ENCODE peak calls at places on chromosomes 1 and 21, in four cellular contexts. One of them, this sample, is unnamed.

GRCh38 chr1:172778461-172779455 is 119.9 kb downstream of the FASLG start:
- DNase-seq in K562: no peak
- DNase-seq in HepG2: no peak
- DNase-seq in HCT116: no peak
- DNase-seq in this sample: no peak

GRCh38 chr1:4626061-4626460 is 28.3 kb upstream of the AJAP1 start:
- DNase-seq in K562: no peak
- DNase-seq in HCT116: no peak
- DNase-seq in HepG2: no peak
- DNase-seq in this sample: no peak

GRCh38 chr1:72227667-72228066 is 54.7 kb downstream of the NEGR1 start:
- DNase-seq in K562: no peak
- DNase-seq in HepG2: no peak
- DNase-seq in HCT116: no peak
- DNase-seq in this sample: no peak

GRCh38 chr1:21022279-21023040 is 154.2 kb downstream of the EIF4G3 start:
- DNase-seq in K562: peak
- DNase-seq in HepG2: peak
- DNase-seq in HCT116: peak
- DNase-seq in this sample: peak

GRCh38 chr21:45940621-45941337 is 40.8 kb upstream of the COL6A1 start:
- DNase-seq in K562: no peak
- DNase-seq in HepG2: no peak
- DNase-seq in HCT116: no peak
- DNase-seq in this sample: no peak

GRCh38 chr1:163410073-163410522 is 88.3 kb downstream of the NUF2 start:
- DNase-seq in K562: peak
- DNase-seq in HCT116: peak
- DNase-seq in HepG2: peak
- DNase-seq in this sample: peak

GRCh38 chr1:26747048-26747447 is 40.7 kb upstream of the PIGV start:
- DNase-seq in HepG2: no peak
- DNase-seq in K562: no peak
- DNase-seq in HCT116: no peak
- DNase-seq in this sample: no peak

GRCh38 chr1:2163205-2163604 is 31.4 kb downstream of the FAAP20 start:
- DNase-seq in HepG2: no peak
- DNase-seq in HCT116: no peak
- DNase-seq in K562: no peak
- DNase-seq in this sample: no peak

GRCh38 chr1:108750476-108751191 is 4.2 kb downstream of the STXBP3 start:
- DNase-seq in HCT116: no peak
- DNase-seq in K562: no peak
- DNase-seq in HepG2: no peak
- DNase-seq in this sample: no peak

GRCh38 chr1:244761279-244761678 is 74.2 kb upstream of the COX20 start:
- DNase-seq in HepG2: no peak
- DNase-seq in K562: peak
- DNase-seq in HCT116: no peak
- DNase-seq in this sample: no peak

GRCh38 chr1:186681136-186681535 is 913 bp upstream of the PTGS2 start:
- DNase-seq in HCT116: no peak
- DNase-seq in K562: no peak
- DNase-seq in HepG2: no peak
- DNase-seq in this sample: no peak

GRCh38 chr1:13836136-13836535 is 136.1 kb downstream of the PRDM2 start:
- DNase-seq in K562: no peak
- DNase-seq in HCT116: no peak
- DNase-seq in HepG2: no peak
- DNase-seq in this sample: no peak

GRCh38 chr1:172885976-172886375 is 164.8 kb downstream of the TNFSF18 start:
- DNase-seq in HepG2: no peak
- DNase-seq in K562: no peak
- DNase-seq in HCT116: peak
- DNase-seq in this sample: no peak

GRCh38 chr1:61851849-61852692 is 109.8 kb downstream of the PATJ start:
- DNase-seq in K562: peak
- DNase-seq in HCT116: peak
- DNase-seq in HepG2: peak
- DNase-seq in this sample: no peak

GRCh38 chr1:240998024-240998423 is 359.0 kb downstream of the RGS7 start:
- DNase-seq in K562: no peak
- DNase-seq in HCT116: no peak
- DNase-seq in HepG2: no peak
- DNase-seq in this sample: no peak

GRCh38 chr1:109787211-109787844 is 23.6 kb upstream of the EPS8L3 start:
- DNase-seq in HCT116: peak
- DNase-seq in HepG2: no peak
- DNase-seq in K562: no peak
- DNase-seq in this sample: no peak

GRCh38 chr1:99957818-99958217 is 12.0 kb upstream of the SLC35A3 start:
- DNase-seq in HepG2: no peak
- DNase-seq in K562: no peak
- DNase-seq in HCT116: no peak
- DNase-seq in this sample: no peak

GRCh38 chr1:229286099-229286766 is 15.3 kb downstream of the RAB4A start:
- DNase-seq in K562: no peak
- DNase-seq in HCT116: no peak
- DNase-seq in HepG2: no peak
- DNase-seq in this sample: no peak

GRCh38 chr21:22120616-22121266 is 1122.5 kb downstream of the NCAM2 start:
- DNase-seq in HepG2: no peak
- DNase-seq in HCT116: no peak
- DNase-seq in K562: peak
- DNase-seq in this sample: no peak

GRCh38 chr1:27098447-27099153 is 56.3 kb downstream of the SLC9A1 start:
- DNase-seq in HCT116: no peak
- DNase-seq in HepG2: peak
- DNase-seq in K562: no peak
- DNase-seq in this sample: no peak

GRCh38 chr1:116337398-116337797 is 35.6 kb upstream of the ATP1A1 start:
- DNase-seq in HepG2: no peak
- DNase-seq in K562: no peak
- DNase-seq in HCT116: no peak
- DNase-seq in this sample: no peak

GRCh38 chr1:2816786-2817185 is 15.3 kb upstream of the TTC34 start:
- DNase-seq in K562: no peak
- DNase-seq in HCT116: no peak
- DNase-seq in HepG2: no peak
- DNase-seq in this sample: no peak

GRCh38 chr1:1422465-1423244 is 1.6 kb upstream of the ANKRD65 start:
- DNase-seq in HCT116: no peak
- DNase-seq in HepG2: no peak
- DNase-seq in K562: peak
- DNase-seq in this sample: no peak

GRCh38 chr1:210259496-210259895 is 26.9 kb downstream of the SERTAD4 start:
- DNase-seq in HepG2: no peak
- DNase-seq in K562: no peak
- DNase-seq in HCT116: no peak
- DNase-seq in this sample: no peak
- TF ChIP-seq TCF7L2 in HepG2: no peak
- TF ChIP-seq TCF7L2 in K562: no peak
- TF ChIP-seq TCF7L2 in HCT116: no peak
- TF ChIP-seq TCF7L2 in this sample: no peak

DNA sequence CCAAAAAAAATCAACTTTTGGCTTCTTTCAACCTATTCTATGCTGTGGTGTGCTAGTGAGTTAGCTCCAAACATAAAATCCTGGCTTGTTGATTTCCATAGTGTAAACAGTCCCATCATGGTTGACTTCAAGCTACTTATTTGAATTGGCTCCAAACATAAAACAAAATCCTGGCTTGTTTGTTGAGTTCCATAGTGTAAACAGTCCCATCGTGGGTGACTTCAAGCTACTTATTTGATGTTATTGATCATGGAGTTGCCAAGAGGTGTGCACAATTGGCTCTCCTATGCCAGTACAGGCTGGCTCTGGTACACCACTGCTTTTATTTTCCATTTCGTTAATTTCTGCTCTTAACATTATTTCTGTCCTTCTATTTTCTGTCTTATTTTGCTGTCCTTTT is 1.8 kb upstream of the COA6 start:
- DNase-seq in HCT116: no peak
- DNase-seq in HepG2: no peak
- DNase-seq in K562: no peak
- DNase-seq in this sample: no peak
- TF ChIP-seq POLR2AphosphoS5 in HCT116: no peak
- TF ChIP-seq POLR2AphosphoS5 in HepG2: no peak
- TF ChIP-seq POLR2AphosphoS5 in K562: no peak
- TF ChIP-seq POLR2AphosphoS5 in this sample: no peak

GRCh38 chr1:28642847-28643635 is at the start of gene TAF12:
- DNase-seq in HepG2: peak
- DNase-seq in K562: peak
- DNase-seq in HCT116: peak
- DNase-seq in this sample: peak

GRCh38 chr1:28646040-28646439 is 2.4 kb upstream of the RNU11 start:
- DNase-seq in HepG2: peak
- DNase-seq in HCT116: no peak
- DNase-seq in K562: peak
- DNase-seq in this sample: no peak

GRCh38 chr1:28642056-28642846 is 616 bp downstream of the TAF12 start:
- DNase-seq in HepG2: no peak
- DNase-seq in HCT116: no peak
- DNase-seq in K562: peak
- DNase-seq in this sample: no peak

DNA sequence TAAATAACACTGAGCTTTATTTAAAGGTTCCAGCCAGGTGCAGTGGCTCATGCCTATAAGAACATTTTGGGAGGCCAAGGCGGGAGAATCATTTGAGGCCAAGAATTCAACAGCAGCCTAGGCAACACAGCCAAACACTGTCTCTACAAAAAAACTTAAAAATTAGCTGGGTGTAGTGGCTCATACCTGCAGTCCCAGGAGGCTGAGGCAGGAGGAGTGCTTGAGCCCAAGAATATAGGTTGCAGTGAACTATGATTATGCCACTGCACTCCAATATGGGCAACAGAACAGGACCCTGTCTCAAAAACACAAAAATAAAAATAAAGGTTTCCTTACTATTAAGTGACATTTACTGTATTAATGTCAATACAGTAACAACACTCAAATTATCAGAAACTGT is 2.1 kb downstream of the TAF12 start:
- DNase-seq in HCT116: peak
- DNase-seq in K562: peak
- DNase-seq in HepG2: peak
- DNase-seq in this sample: no peak
- TF ChIP-seq CTCF in HCT116: no peak
- TF ChIP-seq CTCF in K562: peak
- TF ChIP-seq CTCF in HepG2: peak
- TF ChIP-seq CTCF in this sample: no peak

GRCh38 chr1:150365945-150366344 is 2.0 kb downstream of the RPRD2 start:
- DNase-seq in K562: peak
- DNase-seq in HepG2: no peak
- DNase-seq in HCT116: no peak
- DNase-seq in this sample: no peak
- TF ChIP-seq TCF7L2 in K562: no peak
- TF ChIP-seq TCF7L2 in HepG2: no peak
- TF ChIP-seq TCF7L2 in HCT116: no peak
- TF ChIP-seq TCF7L2 in this sample: no peak

GRCh38 chr1:182600036-182600713 is 4.0 kb downstream of the RGS16 start:
- DNase-seq in K562: no peak
- DNase-seq in HCT116: no peak
- DNase-seq in HepG2: no peak
- DNase-seq in this sample: no peak
- TF ChIP-seq POLR2AphosphoS5 in K562: no peak
- TF ChIP-seq POLR2AphosphoS5 in HCT116: no peak
- TF ChIP-seq POLR2AphosphoS5 in HepG2: no peak
- TF ChIP-seq POLR2AphosphoS5 in this sample: no peak

GRCh38 chr1:201346987-201347386 is 30.5 kb downstream of the TNNT2 start:
- DNase-seq in HCT116: no peak
- DNase-seq in K562: no peak
- DNase-seq in HepG2: no peak
- DNase-seq in this sample: no peak

GRCh38 chr1:201347498-201348210 is 29.8 kb downstream of the TNNT2 start:
- DNase-seq in K562: no peak
- DNase-seq in HCT116: no peak
- DNase-seq in HepG2: no peak
- DNase-seq in this sample: no peak

GRCh38 chr1:201346337-201346939 is 31.0 kb downstream of the TNNT2 start:
- DNase-seq in HCT116: peak
- DNase-seq in K562: peak
- DNase-seq in HepG2: peak
- DNase-seq in this sample: no peak

GRCh38 chr1:201349091-201349490 is 28.4 kb downstream of the TNNT2 start:
- DNase-seq in HCT116: no peak
- DNase-seq in HepG2: no peak
- DNase-seq in K562: no peak
- DNase-seq in this sample: no peak

DNA sequence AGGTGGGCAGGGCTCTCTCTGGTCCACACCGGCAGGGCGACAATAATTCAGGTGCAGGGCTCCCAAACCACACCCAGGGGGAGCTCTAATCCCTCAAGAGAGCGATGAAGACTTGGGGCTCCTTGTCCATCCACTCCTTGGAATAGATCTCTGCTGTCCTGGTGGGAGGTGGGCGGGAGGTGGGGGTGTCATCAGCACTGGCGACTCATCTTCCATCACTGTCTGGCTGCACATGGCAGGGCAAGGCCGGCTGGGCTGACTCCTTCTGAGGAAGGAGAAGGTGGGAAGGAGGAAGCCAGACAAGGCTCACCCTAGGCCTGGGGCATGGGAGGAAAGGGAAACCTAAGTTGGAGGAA is 29.3 kb downstream of the TNNT2 start:
- DNase-seq in HCT116: peak
- DNase-seq in HepG2: peak
- DNase-seq in K562: peak
- DNase-seq in this sample: no peak
- TF ChIP-seq CTCF in HCT116: peak
- TF ChIP-seq CTCF in HepG2: peak
- TF ChIP-seq CTCF in K562: peak
- TF ChIP-seq CTCF in this sample: peak

GRCh38 chr1:47262787-47263413 is 30.9 kb upstream of the TAL1 start:
- DNase-seq in K562: peak
- DNase-seq in HCT116: peak
- DNase-seq in HepG2: peak
- DNase-seq in this sample: peak

GRCh38 chr1:47252795-47253194 is 20.8 kb upstream of the TAL1 start:
- DNase-seq in HCT116: no peak
- DNase-seq in HepG2: no peak
- DNase-seq in K562: no peak
- DNase-seq in this sample: no peak

GRCh38 chr1:47252369-47252768 is 20.3 kb upstream of the TAL1 start:
- DNase-seq in K562: no peak
- DNase-seq in HCT116: no peak
- DNase-seq in HepG2: no peak
- DNase-seq in this sample: no peak

GRCh38 chr1:47257224-47257623 is 25.2 kb upstream of the TAL1 start:
- DNase-seq in K562: no peak
- DNase-seq in HCT116: no peak
- DNase-seq in HepG2: no peak
- DNase-seq in this sample: no peak
- TF ChIP-seq TCF7L2 in K562: no peak
- TF ChIP-seq TCF7L2 in HCT116: no peak
- TF ChIP-seq TCF7L2 in HepG2: no peak
- TF ChIP-seq TCF7L2 in this sample: no peak